ENCODE peak calls at places on chromosomes 12 and 14, in nine cellular contexts. One of them, this sample, is unnamed. For H3K36me3, the result is how much of the 10 kb centered on the place peaks cover.

GRCh38 chr14:73633517-73634332 is 11.1 kb upstream of the DNAL1 start:
- DNase-seq in uterus: peak
- DNase-seq in mammary epithelial cell: peak
- DNase-seq in cardiac muscle cell: peak
- DNase-seq in tibial artery: peak
- DNase-seq in stomach: peak
- DNase-seq in transverse colon: peak
- DNase-seq in ovary: peak
- DNase-seq in psoas muscle: peak
- DNase-seq in this sample: peak

GRCh38 chr12:18140969-18141368 is 51.0 kb upstream of the RERGL start:
- DNase-seq in tibial artery: no peak
- DNase-seq in ovary: no peak
- DNase-seq in psoas muscle: no peak
- DNase-seq in uterus: no peak
- DNase-seq in stomach: no peak
- DNase-seq in cardiac muscle cell: peak
- DNase-seq in mammary epithelial cell: no peak
- DNase-seq in transverse colon: no peak
- DNase-seq in this sample: no peak

GRCh38 chr12:89783321-89784060 is 74.9 kb upstream of the ATP2B1 start:
- DNase-seq in mammary epithelial cell: no peak
- DNase-seq in transverse colon: no peak
- DNase-seq in tibial artery: no peak
- DNase-seq in stomach: no peak
- DNase-seq in ovary: no peak
- DNase-seq in cardiac muscle cell: peak
- DNase-seq in uterus: no peak
- DNase-seq in psoas muscle: no peak
- DNase-seq in this sample: no peak

GRCh38 chr12:108069766-108070165 is 59.3 kb upstream of the WSCD2 start:
- DNase-seq in ovary: no peak
- DNase-seq in transverse colon: no peak
- DNase-seq in stomach: no peak
- DNase-seq in tibial artery: no peak
- DNase-seq in mammary epithelial cell: no peak
- DNase-seq in psoas muscle: no peak
- DNase-seq in uterus: no peak
- DNase-seq in cardiac muscle cell: no peak
- DNase-seq in this sample: no peak

GRCh38 chr12:16037533-16037932 is 126.4 kb downstream of the DERA start:
- DNase-seq in cardiac muscle cell: no peak
- DNase-seq in psoas muscle: no peak
- DNase-seq in mammary epithelial cell: no peak
- DNase-seq in tibial artery: no peak
- DNase-seq in stomach: no peak
- DNase-seq in ovary: no peak
- DNase-seq in transverse colon: no peak
- DNase-seq in uterus: no peak
- DNase-seq in this sample: no peak

GRCh38 chr12:909861-910260 is 39.6 kb downstream of the RAD52 start:
- DNase-seq in mammary epithelial cell: no peak
- DNase-seq in tibial artery: no peak
- DNase-seq in stomach: no peak
- DNase-seq in transverse colon: no peak
- DNase-seq in uterus: no peak
- DNase-seq in ovary: no peak
- DNase-seq in psoas muscle: no peak
- DNase-seq in cardiac muscle cell: no peak
- DNase-seq in this sample: no peak

GRCh38 chr12:121964813-121965643 is 46.6 kb downstream of the CFAP251 start:
- DNase-seq in uterus: no peak
- DNase-seq in cardiac muscle cell: peak
- DNase-seq in tibial artery: no peak
- DNase-seq in mammary epithelial cell: peak
- DNase-seq in transverse colon: no peak
- DNase-seq in ovary: no peak
- DNase-seq in stomach: no peak
- DNase-seq in psoas muscle: no peak
- DNase-seq in this sample: peak

GRCh38 chr14:94050231-94050880 is 24.2 kb downstream of the OTUB2 start:
- DNase-seq in cardiac muscle cell: no peak
- DNase-seq in uterus: no peak
- DNase-seq in mammary epithelial cell: no peak
- DNase-seq in tibial artery: no peak
- DNase-seq in ovary: no peak
- DNase-seq in transverse colon: no peak
- DNase-seq in stomach: no peak
- DNase-seq in psoas muscle: peak
- DNase-seq in this sample: no peak

GRCh38 chr12:19223018-19223417 is 93.5 kb downstream of the PLEKHA5 start:
- DNase-seq in stomach: no peak
- DNase-seq in ovary: no peak
- DNase-seq in uterus: no peak
- DNase-seq in cardiac muscle cell: no peak
- DNase-seq in tibial artery: no peak
- DNase-seq in mammary epithelial cell: no peak
- DNase-seq in psoas muscle: no peak
- DNase-seq in transverse colon: no peak
- DNase-seq in this sample: no peak

GRCh38 chr12:97899956-97900355 is 437.4 kb downstream of the RMST start:
- DNase-seq in cardiac muscle cell: no peak
- DNase-seq in uterus: no peak
- DNase-seq in mammary epithelial cell: peak
- DNase-seq in stomach: no peak
- DNase-seq in ovary: no peak
- DNase-seq in tibial artery: no peak
- DNase-seq in psoas muscle: no peak
- DNase-seq in transverse colon: no peak
- DNase-seq in this sample: no peak

GRCh38 chr14:89469210-89470198 is 52.5 kb upstream of the FOXN3 start:
- DNase-seq in psoas muscle: no peak
- DNase-seq in stomach: no peak
- DNase-seq in cardiac muscle cell: no peak
- DNase-seq in transverse colon: no peak
- DNase-seq in mammary epithelial cell: no peak
- DNase-seq in uterus: no peak
- DNase-seq in tibial artery: no peak
- DNase-seq in ovary: no peak
- DNase-seq in this sample: no peak

GRCh38 chr12:103626498-103626897 is 39.4 kb downstream of the STAB2 start:
- DNase-seq in mammary epithelial cell: peak
- DNase-seq in transverse colon: peak
- DNase-seq in uterus: peak
- DNase-seq in psoas muscle: peak
- DNase-seq in cardiac muscle cell: peak
- DNase-seq in tibial artery: peak
- DNase-seq in ovary: peak
- DNase-seq in stomach: peak
- DNase-seq in this sample: no peak

GRCh38 chr12:8038659-8039114 is 6.2 kb downstream of the FOXJ2 start:
- DNase-seq in uterus: peak
- DNase-seq in cardiac muscle cell: peak
- DNase-seq in ovary: no peak
- DNase-seq in mammary epithelial cell: peak
- DNase-seq in tibial artery: no peak
- DNase-seq in psoas muscle: peak
- DNase-seq in stomach: peak
- DNase-seq in transverse colon: peak
- DNase-seq in this sample: peak

GRCh38 chr12:121009744-121010143 is 6.5 kb downstream of the C12orf43 start:
- DNase-seq in cardiac muscle cell: peak
- DNase-seq in mammary epithelial cell: peak
- DNase-seq in psoas muscle: no peak
- DNase-seq in transverse colon: peak
- DNase-seq in tibial artery: no peak
- DNase-seq in uterus: no peak
- DNase-seq in ovary: no peak
- DNase-seq in stomach: peak
- DNase-seq in this sample: peak

GRCh38 chr12:132866251-132866828 is 21.1 kb downstream of the CHFR start:
- DNase-seq in ovary: no peak
- DNase-seq in uterus: no peak
- DNase-seq in psoas muscle: no peak
- DNase-seq in stomach: no peak
- DNase-seq in transverse colon: no peak
- DNase-seq in mammary epithelial cell: peak
- DNase-seq in tibial artery: no peak
- DNase-seq in cardiac muscle cell: peak
- DNase-seq in this sample: peak

GRCh38 chr14:99182548-99183115 is 89.4 kb downstream of the BCL11B start:
- DNase-seq in mammary epithelial cell: no peak
- DNase-seq in stomach: no peak
- DNase-seq in cardiac muscle cell: no peak
- DNase-seq in ovary: no peak
- DNase-seq in transverse colon: no peak
- DNase-seq in tibial artery: no peak
- DNase-seq in uterus: no peak
- DNase-seq in psoas muscle: no peak
- DNase-seq in this sample: no peak

GRCh38 chr12:49562831-49563230 is 5.1 kb downstream of the MCRS1 start:
- DNase-seq in transverse colon: no peak
- DNase-seq in tibial artery: no peak
- DNase-seq in ovary: no peak
- DNase-seq in stomach: no peak
- DNase-seq in cardiac muscle cell: no peak
- DNase-seq in mammary epithelial cell: no peak
- DNase-seq in psoas muscle: peak
- DNase-seq in uterus: no peak
- DNase-seq in this sample: no peak

GRCh38 chr14:67411820-67412421 is at the start of gene PLEK2:
- DNase-seq in transverse colon: peak
- DNase-seq in stomach: peak
- DNase-seq in mammary epithelial cell: peak
- DNase-seq in uterus: no peak
- DNase-seq in ovary: no peak
- DNase-seq in psoas muscle: peak
- DNase-seq in tibial artery: no peak
- DNase-seq in cardiac muscle cell: peak
- DNase-seq in this sample: no peak

GRCh38 chr12:132561784-132562156 is 48.6 kb downstream of the LRCOL1 start:
- DNase-seq in stomach: peak
- DNase-seq in tibial artery: no peak
- DNase-seq in ovary: no peak
- DNase-seq in mammary epithelial cell: peak
- DNase-seq in cardiac muscle cell: no peak
- DNase-seq in transverse colon: no peak
- DNase-seq in uterus: no peak
- DNase-seq in psoas muscle: no peak
- DNase-seq in this sample: no peak

DNA sequence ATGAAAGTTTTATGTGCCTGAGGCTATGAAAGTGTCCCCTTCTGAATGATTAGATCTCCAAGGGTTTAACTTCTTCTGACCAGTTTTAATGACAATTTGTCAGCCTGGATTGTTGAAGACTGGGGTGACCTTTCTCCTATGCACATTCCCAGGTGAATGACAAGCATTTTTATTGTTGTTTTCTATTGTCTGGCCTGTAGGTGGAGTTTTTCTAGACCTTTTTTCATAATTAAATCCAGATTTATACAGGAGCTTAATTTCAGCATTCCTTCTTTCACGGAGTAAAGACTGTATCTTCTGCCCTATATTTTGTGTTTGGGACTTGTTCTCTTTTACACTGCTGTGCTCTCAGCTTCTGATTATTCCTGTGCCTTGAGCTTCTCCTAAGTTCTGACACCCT is 125.0 kb upstream of the FAR2 start:
- DNase-seq in tibial artery: no peak
- DNase-seq in cardiac muscle cell: no peak
- DNase-seq in uterus: no peak
- DNase-seq in psoas muscle: no peak
- DNase-seq in stomach: no peak
- DNase-seq in ovary: no peak
- DNase-seq in mammary epithelial cell: no peak
- DNase-seq in transverse colon: no peak
- DNase-seq in this sample: no peak
- TF ChIP-seq CTCF in tibial artery: no peak
- TF ChIP-seq CTCF in cardiac muscle cell: peak
- TF ChIP-seq CTCF in uterus: no peak
- TF ChIP-seq CTCF in psoas muscle: no peak
- TF ChIP-seq CTCF in stomach: no peak
- TF ChIP-seq CTCF in ovary: no peak
- TF ChIP-seq CTCF in mammary epithelial cell: peak
- TF ChIP-seq CTCF in transverse colon: peak
- TF ChIP-seq CTCF in this sample: no peak

GRCh38 chr12:109449845-109450532 is 27.1 kb downstream of the KCTD10 start:
- DNase-seq in mammary epithelial cell: no peak
- DNase-seq in cardiac muscle cell: no peak
- DNase-seq in tibial artery: no peak
- DNase-seq in ovary: no peak
- DNase-seq in psoas muscle: no peak
- DNase-seq in transverse colon: peak
- DNase-seq in stomach: no peak
- DNase-seq in uterus: no peak
- DNase-seq in this sample: no peak
- H3K36me3 ChIP-seq in mammary epithelial cell: under half
- H3K36me3 ChIP-seq in cardiac muscle cell: under half
- H3K36me3 ChIP-seq in tibial artery: half or more
- H3K36me3 ChIP-seq in ovary: under half
- H3K36me3 ChIP-seq in psoas muscle: under half
- H3K36me3 ChIP-seq in transverse colon: under half
- H3K36me3 ChIP-seq in stomach: half or more
- H3K36me3 ChIP-seq in uterus: under half
- H3K36me3 ChIP-seq in this sample: half or more

DNA sequence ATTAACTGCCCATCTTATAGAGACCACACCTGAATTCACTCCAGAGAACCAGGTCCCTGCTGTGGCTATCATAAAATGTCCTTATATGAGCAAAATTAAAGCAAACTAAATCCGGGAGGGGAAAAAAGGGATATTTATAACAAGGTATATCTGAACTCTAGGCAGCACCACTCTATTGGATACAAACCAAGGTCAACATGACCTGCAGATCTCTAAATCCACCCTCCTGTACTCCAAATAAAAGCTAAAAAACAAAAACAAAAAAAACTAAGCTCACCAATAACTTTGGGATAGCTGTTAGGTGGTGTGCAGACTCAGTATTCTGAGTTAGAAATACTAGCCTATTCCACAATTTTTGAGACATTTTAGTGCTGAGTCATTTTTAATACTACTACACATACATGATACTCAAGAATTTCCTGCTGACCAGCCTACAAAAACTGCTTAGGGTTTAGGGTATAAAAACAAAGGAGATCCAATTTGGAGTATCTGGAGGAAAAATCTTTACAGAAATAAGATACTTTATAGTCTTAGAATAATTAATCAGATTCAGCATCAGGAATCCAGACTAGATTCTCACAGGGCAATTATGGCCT is 46.6 kb upstream of the LTBP2 start:
- DNase-seq in mammary epithelial cell: no peak
- DNase-seq in stomach: no peak
- DNase-seq in psoas muscle: no peak
- DNase-seq in uterus: no peak
- DNase-seq in transverse colon: no peak
- DNase-seq in tibial artery: no peak
- DNase-seq in cardiac muscle cell: peak
- DNase-seq in ovary: no peak
- DNase-seq in this sample: no peak
- H3K27ac ChIP-seq in mammary epithelial cell: no peak
- H3K27ac ChIP-seq in stomach: no peak
- H3K27ac ChIP-seq in psoas muscle: no peak
- H3K27ac ChIP-seq in uterus: peak
- H3K27ac ChIP-seq in transverse colon: no peak
- H3K27ac ChIP-seq in tibial artery: peak
- H3K27ac ChIP-seq in cardiac muscle cell: no peak
- H3K27ac ChIP-seq in ovary: no peak
- H3K27ac ChIP-seq in this sample: peak

GRCh38 chr12:5872745-5873144 is 72.3 kb downstream of the ANO2 start:
- DNase-seq in cardiac muscle cell: no peak
- DNase-seq in uterus: no peak
- DNase-seq in ovary: no peak
- DNase-seq in transverse colon: no peak
- DNase-seq in stomach: no peak
- DNase-seq in mammary epithelial cell: no peak
- DNase-seq in tibial artery: no peak
- DNase-seq in psoas muscle: no peak
- DNase-seq in this sample: peak
- TF ChIP-seq CTCF in cardiac muscle cell: no peak
- TF ChIP-seq CTCF in uterus: no peak
- TF ChIP-seq CTCF in ovary: no peak
- TF ChIP-seq CTCF in transverse colon: peak
- TF ChIP-seq CTCF in stomach: no peak
- TF ChIP-seq CTCF in mammary epithelial cell: no peak
- TF ChIP-seq CTCF in tibial artery: no peak
- TF ChIP-seq CTCF in psoas muscle: no peak
- TF ChIP-seq CTCF in this sample: peak

This sample was measured in brain microvascular endothelial cell.